ENCODE peak calls at places on chromosome 14, in five cellular contexts. V is pancreas, X is cardiac muscle cell, U is suprapubic skin, D is stomach. E is an unnamed sample.

GRCh38 chr14:23068792-23069412 is 11.6 kb upstream of the CDH24 start:
- DNase-seq in V (peak), X (peak), U (no peak), D (peak), E (no peak)

GRCh38 chr14:105853907-105854599 is 327.7 kb downstream of the TMEM121 start:
- DNase-seq in V (no peak), X (no peak), U (no peak), D (no peak), E (peak)

GRCh38 chr14:85468815-85469214 is 61.1 kb upstream of the FLRT2 start:
- DNase-seq in V (no peak), X (no peak), U (no peak), D (no peak), E (no peak)

GRCh38 chr14:54116163-54116562 is 159.5 kb upstream of the BMP4 start:
- DNase-seq in V (no peak), X (no peak), U (no peak), D (no peak), E (no peak)

GRCh38 chr14:71204231-71204630 is 297.0 kb downstream of the PCNX1 start:
- DNase-seq in V (no peak), X (no peak), U (no peak), D (no peak), E (no peak)

GRCh38 chr14:100778078-100778927 is 47.6 kb upstream of the MEG3 start:
- DNase-seq in V (no peak), X (no peak), U (no peak), D (peak), E (no peak)

GRCh38 chr14:57512221-57512620 is 18.6 kb upstream of the CCDC198 start:
- DNase-seq in V (no peak), X (no peak), U (no peak), D (no peak), E (no peak)

GRCh38 chr14:74634964-74635363 is 22.9 kb upstream of the LTBP2 start:
- DNase-seq in V (no peak), X (no peak), U (no peak), D (no peak), E (no peak)

GRCh38 chr14:35403397-35404245 is 928 bp downstream of the NFKBIA start:
- DNase-seq in V (peak), X (peak), U (peak), D (peak), E (peak)

GRCh38 chr14:72318648-72319047 is 386.4 kb downstream of the RGS6 start:
- DNase-seq in V (no peak), X (no peak), U (no peak), D (no peak), E (no peak)

GRCh38 chr14:100865682-100866591 is 37.6 kb downstream of the RTL1 start:
- DNase-seq in V (no peak), X (no peak), U (peak), D (no peak), E (peak)

GRCh38 chr14:53824061-53824460 is 132.6 kb downstream of the BMP4 start:
- DNase-seq in V (no peak), X (no peak), U (no peak), D (no peak), E (no peak)

GRCh38 chr14:59463773-59464650 is 1.2 kb downstream of the GPR135 start:
- DNase-seq in V (peak), X (peak), U (no peak), D (no peak), E (peak)

GRCh38 chr14:71688576-71688975 is 243.7 kb upstream of the RGS6 start:
- DNase-seq in V (no peak), X (peak), U (no peak), D (no peak), E (no peak)

GRCh38 chr14:93980464-93981201 is 4.3 kb upstream of the ASB2 start:
- DNase-seq in V (no peak), X (peak), U (no peak), D (no peak), E (no peak)

GRCh38 chr14:88277205-88277604 is 45.9 kb downstream of the KCNK10 start:
- DNase-seq in V (no peak), X (no peak), U (no peak), D (no peak), E (no peak)

GRCh38 chr14:38866461-38866860 is 236.6 kb downstream of the SEC23A start:
- DNase-seq in V (no peak), X (no peak), U (no peak), D (no peak), E (no peak)

GRCh38 chr14:79044894-79045624 is 874.9 kb downstream of the NRXN3 start:
- DNase-seq in V (no peak), X (peak), U (no peak), D (no peak), E (no peak)

GRCh38 chr14:94481468-94482131 is 5.6 kb upstream of the SERPINA9 start:
- DNase-seq in V (no peak), X (peak), U (no peak), D (no peak), E (no peak)

GRCh38 chr14:66652736-66653135 is 144.8 kb downstream of the GPHN start:
- DNase-seq in V (no peak), X (no peak), U (no peak), D (no peak), E (no peak)

GRCh38 chr14:77225254-77225653 is 43.7 kb downstream of the TMEM63C start:
- DNase-seq in V (no peak), X (no peak), U (no peak), D (no peak), E (no peak)

GRCh38 chr14:64059454-64060198 is 206.8 kb downstream of the SYNE2 start:
- DNase-seq in V (no peak), X (no peak), U (no peak), D (no peak), E (no peak)

GRCh38 chr14:64990939-64991338 is 4.2 kb downstream of the FNTB start:
- DNase-seq in V (no peak), X (no peak), U (no peak), D (no peak), E (no peak)

GRCh38 chr14:35932659-35933159 is 106.6 kb downstream of the BRMS1L start:
- DNase-seq in V (no peak), X (no peak), U (no peak), D (no peak), E (no peak)

GRCh38 chr14:74085828-74086227 is 1.1 kb downstream of the LIN52 start:
- DNase-seq in V (no peak), X (no peak), U (no peak), D (no peak), E (no peak)

GRCh38 chr14:76376878-76377523 is 1.1 kb downstream of the ESRRB start:
- DNase-seq in V (no peak), X (no peak), U (no peak), D (no peak), E (no peak)

GRCh38 chr14:48323655-48324054 is 648.2 kb upstream of the MDGA2 start:
- DNase-seq in V (no peak), X (no peak), U (no peak), D (no peak), E (no peak)

GRCh38 chr14:105891631-105892452 is 365.5 kb downstream of the TMEM121 start:
- DNase-seq in V (no peak), X (no peak), U (no peak), D (peak), E (peak)

GRCh38 chr14:96861568-96862310 is 64.6 kb downstream of the VRK1 start:
- DNase-seq in V (no peak), X (no peak), U (no peak), D (no peak), E (no peak)

GRCh38 chr14:28756896-28757570 is 9.6 kb upstream of the FOXG1 start:
- DNase-seq in V (no peak), X (peak), U (no peak), D (no peak), E (no peak)

GRCh38 chr14:104894331-104895206 is 29.5 kb downstream of the CEP170B start:
- DNase-seq in V (peak), X (no peak), U (no peak), D (peak), E (no peak)

GRCh38 chr14:97994020-97994531 is 1196.9 kb downstream of the VRK1 start:
- DNase-seq in V (no peak), X (no peak), U (no peak), D (no peak), E (no peak)

GRCh38 chr14:94391284-94391914 is 3.0 kb upstream of the SERPINA1 start:
- DNase-seq in V (no peak), X (no peak), U (no peak), D (no peak), E (peak)

GRCh38 chr14:47332099-47332498 is 343.3 kb downstream of the MDGA2 start:
- DNase-seq in V (no peak), X (no peak), U (no peak), D (no peak), E (no peak)

GRCh38 chr14:59576332-59577294 is at the start of gene CCDC175:
- DNase-seq in V (peak), X (peak), U (peak), D (peak), E (peak)

DNA sequence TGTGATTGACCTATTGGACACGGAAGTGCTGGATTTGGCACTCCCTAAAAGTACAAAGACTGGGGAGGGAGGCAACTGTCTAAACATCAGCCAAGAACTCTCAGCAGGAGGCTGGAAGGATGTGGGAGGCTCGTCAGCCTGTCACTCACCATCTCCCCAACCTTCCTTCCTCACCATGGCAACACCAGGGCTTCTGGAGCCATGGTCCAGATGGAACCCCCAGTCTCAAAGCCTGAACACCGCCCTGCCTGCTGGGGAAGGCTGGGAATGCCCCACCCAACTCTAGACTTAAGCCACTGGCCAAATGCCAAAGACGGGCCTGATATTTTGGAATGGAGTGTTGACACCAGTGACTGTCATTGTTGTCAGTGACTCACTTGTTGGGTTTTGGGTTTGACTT is 55.3 kb downstream of the GALNT16 start:
- DNase-seq in V (no peak), X (peak), U (peak), D (no peak), E (no peak)
- H3K27ac ChIP-seq in V (no peak), X (no peak), U (peak), D (no peak), E (no peak)

GRCh38 chr14:24411468-24412454 is 13.0 kb downstream of the NYNRIN start:
- DNase-seq in V (no peak), X (peak), U (no peak), D (peak), E (no peak)

GRCh38 chr14:24407608-24408325 is 9.0 kb downstream of the NYNRIN start:
- DNase-seq in V (no peak), X (no peak), U (no peak), D (peak), E (no peak)

GRCh38 chr14:24409217-24409616 is 10.4 kb downstream of the NYNRIN start:
- DNase-seq in V (no peak), X (no peak), U (no peak), D (peak), E (no peak)

GRCh38 chr14:24408764-24409163 is 10.0 kb downstream of the NYNRIN start:
- DNase-seq in V (no peak), X (peak), U (no peak), D (no peak), E (no peak)

DNA sequence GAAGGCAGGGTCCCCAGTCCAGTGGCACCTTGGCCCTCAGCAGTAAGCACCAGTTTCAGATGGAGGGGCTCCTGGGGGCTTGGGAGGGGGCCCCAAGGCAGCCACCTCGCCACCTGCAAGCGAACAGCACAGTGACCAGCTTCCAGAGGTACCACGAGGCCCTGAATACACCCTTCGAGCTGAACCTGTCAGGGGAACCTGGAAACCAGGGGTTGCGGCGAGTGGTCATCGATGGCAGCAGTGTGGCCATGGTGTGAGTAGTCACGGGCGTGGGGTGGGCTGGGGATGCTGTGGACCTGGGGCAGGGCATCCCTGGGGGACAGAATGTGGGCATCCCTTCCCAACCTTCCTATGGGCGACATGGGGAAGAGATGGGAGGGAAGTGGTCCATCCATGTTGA is 11.2 kb downstream of the NYNRIN start:
- DNase-seq in V (no peak), X (no peak), U (no peak), D (peak), E (no peak)
- H3K27ac ChIP-seq in V (no peak), X (no peak), U (no peak), D (no peak), E (no peak)

DNA sequence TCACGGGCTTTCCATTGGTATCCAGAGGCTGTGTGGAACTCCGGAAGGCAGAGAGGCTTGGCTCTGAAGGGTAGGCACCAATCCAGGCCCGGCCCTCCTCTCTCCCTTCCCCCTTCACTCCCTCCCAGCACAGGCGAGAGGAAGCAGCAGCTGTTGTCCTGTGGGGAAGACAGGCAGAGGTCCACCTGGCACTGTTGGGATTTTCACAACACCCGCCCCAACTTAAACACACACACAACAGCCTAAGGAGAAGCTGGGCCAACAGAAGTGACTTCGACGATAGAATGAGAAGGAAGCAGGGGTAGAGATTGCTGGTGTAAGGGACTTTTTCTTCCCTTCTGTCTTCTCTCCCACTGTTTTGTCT is 3.1 kb upstream of the RNASE7 start:
- DNase-seq in V (peak), X (peak), U (peak), D (peak), E (peak)
- H3K27ac ChIP-seq in V (peak), X (peak), U (peak), D (peak), E (peak)

DNA sequence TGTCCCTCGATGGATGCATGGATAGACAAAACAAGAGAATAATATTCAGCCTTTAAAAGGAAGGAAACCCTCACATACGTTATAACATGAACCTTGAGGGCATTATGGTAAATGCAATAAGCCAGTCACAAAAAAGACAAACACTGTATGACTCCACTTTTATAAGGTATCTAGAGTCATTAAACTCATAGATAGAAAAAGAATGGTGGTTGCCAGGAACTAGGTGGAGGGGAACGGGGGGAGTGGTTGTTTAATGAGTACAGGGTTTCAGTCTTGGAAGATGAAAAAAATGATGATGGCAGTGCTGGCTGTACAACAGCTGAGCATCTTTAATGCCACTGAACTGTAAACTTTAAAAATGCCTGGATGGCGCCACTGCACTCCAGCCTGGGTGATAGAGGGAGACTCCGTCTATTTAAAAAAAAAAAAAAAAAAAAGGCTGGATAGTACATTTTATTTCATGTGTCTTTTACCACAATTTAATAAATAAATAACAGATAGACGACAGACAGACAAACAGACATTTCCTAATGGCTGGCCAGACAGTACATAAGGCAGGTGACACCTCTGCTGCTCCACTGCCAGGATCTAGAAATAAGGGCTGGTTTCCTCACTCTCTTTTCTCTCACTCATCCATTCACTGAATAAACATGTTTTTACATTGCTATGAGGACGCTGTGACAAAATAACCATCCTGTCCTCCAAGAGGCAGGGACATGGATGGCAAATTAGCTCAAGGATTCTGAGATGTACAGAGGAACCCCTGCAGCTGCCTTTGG is 118.8 kb downstream of the FOXN3 start:
- DNase-seq in V (no peak), X (no peak), U (no peak), D (no peak), E (no peak)
- H3K27ac ChIP-seq in V (no peak), X (no peak), U (no peak), D (no peak), E (no peak)

GRCh38 chr14:92502541-92503286 is 10.9 kb upstream of the RIN3 start:
- DNase-seq in V (no peak), X (no peak), U (no peak), D (no peak), E (no peak)
- H3K27ac ChIP-seq in V (no peak), X (no peak), U (no peak), D (no peak), E (no peak)

GRCh38 chr14:52266782-52267181 is 716 bp upstream of the PTGDR start:
- DNase-seq in V (no peak), X (peak), U (no peak), D (no peak), E (no peak)
- H3K27ac ChIP-seq in V (no peak), X (no peak), U (peak), D (peak), E (no peak)